ENCODE peak calls at places on chromosomes 13 and 19, in four cellular contexts. One of them, this sample, is unnamed.

GRCh38 chr13:27044837-27045570 is 126.6 kb downstream of the USP12 start:
- DNase-seq in IMR-90: no peak
- DNase-seq in HepG2: no peak
- DNase-seq in K562: no peak
- DNase-seq in this sample: no peak

GRCh38 chr13:38763446-38764381 is 76.8 kb downstream of the FREM2 start:
- DNase-seq in IMR-90: peak; percentile 33
- DNase-seq in HepG2: peak; percentile 16
- DNase-seq in K562: no peak
- DNase-seq in this sample: peak; percentile 13

GRCh38 chr19:16064209-16064889 is 11.9 kb upstream of the TPM4 start:
- DNase-seq in IMR-90: no peak
- DNase-seq in HepG2: no peak
- DNase-seq in K562: no peak
- DNase-seq in this sample: no peak

GRCh38 chr13:40164137-40164536 is 502.3 kb downstream of the FOXO1 start:
- DNase-seq in IMR-90: no peak
- DNase-seq in HepG2: no peak
- DNase-seq in K562: no peak
- DNase-seq in this sample: peak; percentile 9

GRCh38 chr13:98433654-98434053 is 143.3 kb downstream of the STK24 start:
- DNase-seq in IMR-90: no peak
- DNase-seq in HepG2: no peak
- DNase-seq in K562: no peak
- DNase-seq in this sample: no peak

GRCh38 chr19:51226068-51226467 is 1.2 kb downstream of the CD33 start:
- DNase-seq in IMR-90: no peak
- DNase-seq in HepG2: no peak
- DNase-seq in K562: no peak
- DNase-seq in this sample: no peak

GRCh38 chr19:1483067-1483978 is 4.3 kb upstream of the C19orf25 start:
- DNase-seq in IMR-90: no peak
- DNase-seq in HepG2: no peak
- DNase-seq in K562: no peak
- DNase-seq in this sample: no peak

GRCh38 chr13:31174018-31174417 is 12.3 kb upstream of the HSPH1 start:
- DNase-seq in IMR-90: peak; percentile 77
- DNase-seq in HepG2: peak; percentile 38
- DNase-seq in K562: no peak
- DNase-seq in this sample: no peak

GRCh38 chr19:56477429-56478338 is 539 bp upstream of the ZNF667 start:
- DNase-seq in IMR-90: peak; percentile 91
- DNase-seq in HepG2: no peak
- DNase-seq in K562: peak; percentile 25
- DNase-seq in this sample: no peak

GRCh38 chr19:57441979-57442752 is 7.0 kb downstream of the ZNF749 start:
- DNase-seq in IMR-90: no peak
- DNase-seq in HepG2: no peak
- DNase-seq in K562: no peak
- DNase-seq in this sample: no peak

GRCh38 chr13:111556496-111556895 is 236.1 kb downstream of the TEX29 start:
- DNase-seq in IMR-90: no peak
- DNase-seq in HepG2: no peak
- DNase-seq in K562: no peak
- DNase-seq in this sample: no peak

GRCh38 chr13:29704648-29705047 is 109.2 kb upstream of the SLC7A1 start:
- DNase-seq in IMR-90: no peak
- DNase-seq in HepG2: no peak
- DNase-seq in K562: no peak
- DNase-seq in this sample: no peak

GRCh38 chr19:39970424-39970673 is 616 bp upstream of the PSMC4 start:
- DNase-seq in IMR-90: no peak
- DNase-seq in HepG2: no peak
- DNase-seq in K562: no peak
- DNase-seq in this sample: no peak

GRCh38 chr19:33774751-33775150 is 21.9 kb upstream of the KCTD15 start:
- DNase-seq in IMR-90: no peak
- DNase-seq in HepG2: no peak
- DNase-seq in K562: no peak
- DNase-seq in this sample: no peak

GRCh38 chr19:459724-460511 is 915 bp downstream of the SHC2 start:
- DNase-seq in IMR-90: peak; percentile 27
- DNase-seq in HepG2: peak; percentile 59
- DNase-seq in K562: peak; percentile 95
- DNase-seq in this sample: peak; percentile 46

GRCh38 chr19:46015080-46015960 is 7.5 kb downstream of the PGLYRP1 start:
- DNase-seq in IMR-90: no peak
- DNase-seq in HepG2: no peak
- DNase-seq in K562: peak; percentile 76
- DNase-seq in this sample: peak; percentile 82

GRCh38 chr19:3145909-3146676 is 10.3 kb downstream of the GNA15 start:
- DNase-seq in IMR-90: no peak
- DNase-seq in HepG2: no peak
- DNase-seq in K562: peak; percentile 10
- DNase-seq in this sample: no peak

GRCh38 chr19:16244091-16244490 is 46.4 kb downstream of the AP1M1 start:
- DNase-seq in IMR-90: peak; percentile 80
- DNase-seq in HepG2: no peak
- DNase-seq in K562: no peak
- DNase-seq in this sample: no peak

GRCh38 chr13:112065867-112066623 is 904 bp upstream of the SOX1 start:
- DNase-seq in IMR-90: no peak
- DNase-seq in HepG2: no peak
- DNase-seq in K562: no peak
- DNase-seq in this sample: no peak

GRCh38 chr19:17846146-17846545 is 1.6 kb downstream of the JAK3 start:
- DNase-seq in IMR-90: no peak
- DNase-seq in HepG2: no peak
- DNase-seq in K562: no peak
- DNase-seq in this sample: no peak

GRCh38 chr19:17772172-17772571 is 20.9 kb downstream of the FCHO1 start:
- DNase-seq in IMR-90: peak; percentile 14
- DNase-seq in HepG2: no peak
- DNase-seq in K562: peak; percentile 42
- DNase-seq in this sample: peak; percentile 69

GRCh38 chr13:98142427-98143156 is at the start of gene FARP1:
- DNase-seq in IMR-90: peak; percentile 65
- DNase-seq in HepG2: peak; percentile 62
- DNase-seq in K562: peak; percentile 71
- DNase-seq in this sample: peak; percentile 48

GRCh38 chr13:110856941-110857835 is 57.7 kb downstream of the ANKRD10 start:
- DNase-seq in IMR-90: no peak
- DNase-seq in HepG2: no peak
- DNase-seq in K562: no peak
- DNase-seq in this sample: no peak

GRCh38 chr19:30864460-30865215 is 484.6 kb downstream of the TSHZ3 start:
- DNase-seq in IMR-90: no peak
- DNase-seq in HepG2: no peak
- DNase-seq in K562: no peak
- DNase-seq in this sample: no peak

GRCh38 chr13:78660130-78660857 is 1.3 kb upstream of the OBI1 start:
- DNase-seq in IMR-90: no peak
- DNase-seq in HepG2: peak; percentile 25
- DNase-seq in K562: no peak
- DNase-seq in this sample: peak; percentile 7

GRCh38 chr13:51644649-51645048 is 60.4 kb downstream of the WDFY2 start:
- DNase-seq in IMR-90: peak; percentile 21
- DNase-seq in HepG2: no peak
- DNase-seq in K562: no peak
- DNase-seq in this sample: no peak

GRCh38 chr19:4556574-4557185 is 2.8 kb downstream of the SEMA6B start:
- DNase-seq in IMR-90: no peak
- DNase-seq in HepG2: no peak
- DNase-seq in K562: peak; percentile 98
- DNase-seq in this sample: peak; percentile 82

GRCh38 chr19:31214086-31214485 is 135.2 kb downstream of the TSHZ3 start:
- DNase-seq in IMR-90: peak; percentile 100
- DNase-seq in HepG2: no peak
- DNase-seq in K562: peak; percentile 23
- DNase-seq in this sample: peak; percentile 84

GRCh38 chr13:29810145-29810742 is 40.2 kb downstream of the UBL3 start:
- DNase-seq in IMR-90: peak; percentile 28
- DNase-seq in HepG2: peak; percentile 5
- DNase-seq in K562: no peak
- DNase-seq in this sample: no peak

GRCh38 chr13:87777395-87777794 is 106.2 kb downstream of the SLITRK5 start:
- DNase-seq in IMR-90: no peak
- DNase-seq in HepG2: peak; percentile 63
- DNase-seq in K562: no peak
- DNase-seq in this sample: peak; percentile 26

GRCh38 chr13:50320297-50320862 is 305.1 kb downstream of the KCNRG start:
- DNase-seq in IMR-90: peak; percentile 54
- DNase-seq in HepG2: peak; percentile 84
- DNase-seq in K562: no peak
- DNase-seq in this sample: peak; percentile 53
- H3K4me2 ChIP-seq in IMR-90: no peak overlapping the region
- H3K4me2 ChIP-seq in HepG2: peak overlapping the region; percentile 41
- H3K4me2 ChIP-seq in K562: no peak overlapping the region
- H3K4me2 ChIP-seq in this sample: peak overlapping the region; percentile 68

GRCh38 chr19:53945998-53946397 is 16.7 kb upstream of the CACNG8 start:
- DNase-seq in IMR-90: no peak
- DNase-seq in HepG2: no peak
- DNase-seq in K562: no peak
- DNase-seq in this sample: no peak

GRCh38 chr19:53945441-53945840 is 17.3 kb upstream of the CACNG8 start:
- DNase-seq in IMR-90: peak; percentile 11
- DNase-seq in HepG2: no peak
- DNase-seq in K562: peak; percentile 35
- DNase-seq in this sample: peak; percentile 79

GRCh38 chr19:53944933-53945332 is 17.8 kb upstream of the CACNG8 start:
- DNase-seq in IMR-90: no peak
- DNase-seq in HepG2: no peak
- DNase-seq in K562: no peak
- DNase-seq in this sample: no peak

GRCh38 chr19:53944416-53944815 is 18.3 kb upstream of the CACNG8 start:
- DNase-seq in IMR-90: no peak
- DNase-seq in HepG2: no peak
- DNase-seq in K562: no peak
- DNase-seq in this sample: no peak

DNA sequence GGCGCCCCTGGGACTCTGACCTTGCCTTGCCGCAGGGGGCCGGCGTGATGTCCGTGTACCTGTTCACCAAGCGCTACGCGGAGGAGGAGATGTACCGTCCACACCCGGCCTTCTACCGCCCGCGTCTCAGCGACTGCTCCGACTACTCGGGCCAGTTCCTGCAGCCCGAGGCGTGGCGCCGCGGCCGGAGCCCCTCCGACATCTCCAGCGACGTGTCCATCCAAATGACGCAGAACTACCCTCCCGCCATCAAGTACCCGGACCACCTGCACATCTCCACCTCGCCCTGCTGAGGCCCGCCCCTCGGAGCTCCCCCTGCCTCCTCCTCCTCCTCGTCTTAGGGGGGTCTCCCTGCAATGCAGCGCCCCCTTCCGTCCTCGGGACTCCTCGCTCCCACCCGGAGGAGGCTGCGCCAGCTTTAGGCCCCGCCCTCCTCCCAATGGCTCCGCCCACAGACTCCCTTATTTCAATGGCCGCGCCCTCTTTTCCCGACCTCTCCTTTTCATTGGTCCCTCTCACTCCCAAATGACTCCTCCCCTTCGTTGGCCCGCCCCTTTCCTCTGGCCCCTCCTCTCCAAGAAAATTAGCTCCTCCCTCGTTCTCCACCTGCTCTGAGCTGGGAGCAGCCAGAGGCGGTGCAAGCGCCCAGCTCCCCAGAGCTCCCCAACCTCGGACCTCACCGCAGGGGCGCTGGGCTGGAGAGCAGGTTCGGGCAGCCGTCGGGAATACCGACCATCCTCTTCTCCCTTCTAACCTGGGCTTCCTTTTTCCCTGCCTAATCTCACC is 20.5 kb upstream of the CACNG8 start:
- DNase-seq in IMR-90: no peak
- DNase-seq in HepG2: peak; percentile 4
- DNase-seq in K562: peak; percentile 83
- DNase-seq in this sample: no peak
- TF ChIP-seq MAZ in IMR-90: no peak
- TF ChIP-seq MAZ in HepG2: no peak
- TF ChIP-seq MAZ in K562: no peak
- TF ChIP-seq MAZ in this sample: no peak

GRCh38 chr19:13883665-13884064 is 6.7 kb downstream of the NANOS3 start:
- DNase-seq in IMR-90: no peak
- DNase-seq in HepG2: no peak
- DNase-seq in K562: peak; percentile 37
- DNase-seq in this sample: no peak

GRCh38 chr19:13882841-13883240 is 5.9 kb downstream of the NANOS3 start:
- DNase-seq in IMR-90: no peak
- DNase-seq in HepG2: no peak
- DNase-seq in K562: no peak
- DNase-seq in this sample: no peak

GRCh38 chr19:13881692-13882418 is 4.9 kb downstream of the NANOS3 start:
- DNase-seq in IMR-90: peak; percentile 39
- DNase-seq in HepG2: no peak
- DNase-seq in K562: no peak
- DNase-seq in this sample: no peak

GRCh38 chr19:13881231-13881691 is 4.3 kb downstream of the NANOS3 start:
- DNase-seq in IMR-90: peak; percentile 27
- DNase-seq in HepG2: peak; percentile 45
- DNase-seq in K562: no peak
- DNase-seq in this sample: no peak

DNA sequence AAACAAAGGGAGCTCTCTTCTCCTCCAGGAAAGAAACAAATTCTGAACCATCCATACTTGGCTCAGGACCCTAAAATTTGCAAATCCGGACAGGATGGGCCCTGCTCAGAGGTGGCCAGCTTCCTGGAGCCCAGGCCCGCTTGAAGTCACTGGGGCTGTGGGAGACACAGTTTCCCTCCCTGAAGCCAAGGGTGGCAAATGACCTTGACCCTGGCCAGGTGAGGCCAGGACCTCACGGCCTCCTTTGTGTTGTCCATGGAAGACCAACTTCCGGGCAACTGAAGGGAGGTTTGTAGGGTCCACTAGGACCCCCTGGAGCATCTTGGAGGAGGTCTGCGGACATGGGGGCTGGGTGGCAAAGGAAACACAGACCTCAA is 5.5 kb downstream of the NANOS3 start:
- DNase-seq in IMR-90: no peak
- DNase-seq in HepG2: no peak
- DNase-seq in K562: no peak
- DNase-seq in this sample: no peak
- H3K4me2 ChIP-seq in IMR-90: no peak overlapping the region
- H3K4me2 ChIP-seq in HepG2: no peak overlapping the region
- H3K4me2 ChIP-seq in K562: no peak overlapping the region
- H3K4me2 ChIP-seq in this sample: no peak overlapping the region

GRCh38 chr19:19465436-19466070 is 49.8 kb downstream of the TSSK6 start:
- DNase-seq in IMR-90: no peak
- DNase-seq in HepG2: no peak
- DNase-seq in K562: no peak
- DNase-seq in this sample: no peak

GRCh38 chr19:19461671-19462622 is 53.4 kb downstream of the TSSK6 start:
- DNase-seq in IMR-90: no peak
- DNase-seq in HepG2: peak; percentile 65
- DNase-seq in K562: peak; percentile 81
- DNase-seq in this sample: no peak

GRCh38 chr19:19461306-19461670 is 54.1 kb downstream of the TSSK6 start:
- DNase-seq in IMR-90: no peak
- DNase-seq in HepG2: no peak
- DNase-seq in K562: no peak
- DNase-seq in this sample: no peak

GRCh38 chr19:19464339-19465098 is 50.8 kb downstream of the TSSK6 start:
- DNase-seq in IMR-90: peak; percentile 73
- DNase-seq in HepG2: no peak
- DNase-seq in K562: no peak
- DNase-seq in this sample: no peak

GRCh38 chr19:19463348-19464117 is 51.8 kb downstream of the TSSK6 start:
- DNase-seq in IMR-90: peak; percentile 86
- DNase-seq in HepG2: no peak
- DNase-seq in K562: no peak
- DNase-seq in this sample: no peak
- TF ChIP-seq MAZ in IMR-90: no peak
- TF ChIP-seq MAZ in HepG2: no peak
- TF ChIP-seq MAZ in K562: no peak
- TF ChIP-seq MAZ in this sample: no peak